ENCODE peak calls at places on chromosome 5, in six cellular contexts. I, C, Z, L, A and H are unnamed samples.

GRCh38 chr5:138504799-138505198 is 38.2 kb downstream of the ETF1 start:
- DNase-seq in A (no peak), L (no peak), I (no peak), Z (peak; percentile 27), C (no peak), H (no peak)

GRCh38 chr5:118611332-118611945 is 376.9 kb downstream of the DTWD2 start:
- DNase-seq in C (peak; percentile 6), Z (peak; percentile 59), A (no peak), I (no peak), L (no peak), H (no peak)

GRCh38 chr5:175246242-175246891 is 197.6 kb downstream of the DRD1 start:
- DNase-seq in C (peak; percentile 79), Z (no peak), L (no peak), I (peak; percentile 6), A (no peak), H (no peak)

GRCh38 chr5:20678814-20679298 is 690.9 kb upstream of the CDH18 start:
- DNase-seq in C (peak; percentile 26), L (no peak), I (no peak), A (no peak), Z (no peak), H (no peak)

GRCh38 chr5:17379188-17379951 is 118.7 kb upstream of the TAF11L2 start:
- DNase-seq in Z (peak; percentile 77), C (no peak), L (no peak), A (no peak), I (no peak), H (no peak)

GRCh38 chr5:87944553-87945320 is 323.9 kb downstream of the TMEM161B start:
- DNase-seq in A (no peak), C (no peak), I (no peak), L (no peak), Z (no peak), H (no peak)

GRCh38 chr5:124394700-124395099 is 351.7 kb downstream of the ZNF608 start:
- DNase-seq in A (no peak), C (no peak), I (no peak), Z (no peak), L (no peak), H (no peak)

GRCh38 chr5:170338933-170339779 is 41.6 kb upstream of the LCP2 start:
- DNase-seq in I (peak; percentile 70), Z (no peak), A (peak; percentile 46), L (peak; percentile 41), C (no peak), H (peak; percentile 63)

GRCh38 chr5:132268698-132269551 is 11.4 kb downstream of the PDLIM4 start:
- DNase-seq in C (no peak), L (no peak), Z (peak; percentile 49), I (peak; percentile 2), A (no peak), H (no peak)

GRCh38 chr5:88653471-88653870 is 229.5 kb downstream of the MEF2C start:
- DNase-seq in I (no peak), A (no peak), C (no peak), L (no peak), Z (no peak), H (no peak)

GRCh38 chr5:176947847-176948246 is 48.7 kb upstream of the HK3 start:
- DNase-seq in I (no peak), C (no peak), L (no peak), A (no peak), Z (no peak), H (no peak)

GRCh38 chr5:2213121-2213730 is 330.5 kb upstream of the IRX4 start:
- DNase-seq in Z (no peak), L (no peak), I (no peak), C (no peak), A (no peak), H (no peak)

GRCh38 chr5:97365918-97366317 is 182.9 kb upstream of the RIOK2 start:
- DNase-seq in C (no peak), L (no peak), Z (no peak), A (no peak), I (no peak), H (no peak)

GRCh38 chr5:133365326-133365725 is 247.0 kb downstream of the FSTL4 start:
- DNase-seq in C (no peak), Z (peak; percentile 51), L (no peak), A (no peak), I (no peak), H (no peak)

GRCh38 chr5:150142800-150143724 is 12.6 kb downstream of the PDGFRB start:
- DNase-seq in A (no peak), C (peak; percentile 80), L (no peak), I (no peak), Z (peak; percentile 10), H (no peak)

GRCh38 chr5:128826290-128826689 is 139.0 kb upstream of the SLC27A6 start:
- DNase-seq in L (no peak), Z (peak; percentile 86), C (no peak), A (no peak), I (no peak), H (no peak)

GRCh38 chr5:145484195-145484594 is 350.9 kb downstream of the PRELID2 start:
- DNase-seq in C (peak; percentile 22), I (no peak), L (no peak), A (no peak), Z (no peak), H (no peak)

GRCh38 chr5:126658526-126658925 is 57.8 kb downstream of the PHAX start:
- DNase-seq in Z (peak; percentile 84), C (no peak), I (no peak), L (no peak), A (no peak), H (no peak)

GRCh38 chr5:170848033-170848432 is 13.8 kb upstream of the RANBP17 start:
- DNase-seq in I (no peak), C (no peak), A (no peak), L (no peak), Z (no peak), H (no peak)